ENCODE peak calls at places on chromosomes 4 and X, in five cellular contexts. K is psoas muscle; N is upper lobe of right lung; M is activated CD8-positive, alpha-beta memory T cell treated with anti-CD3 and anti-CD28 coated beads, Interleukin-2, amount 10 ng/mL, durations not matched to agents 7 days and 5 days; G is CD4-positive, alpha-beta T cell. I is an unnamed sample.

GRCh38 chrX:129792586-129793291 is 13.0 kb downstream of the SASH3 start:
- ATAC-seq in K (no peak), N (no peak), M (no peak), G (no peak), I (no peak)

GRCh38 chr4:81084029-81084428 is 53.5 kb downstream of the BMP3 start:
- ATAC-seq in K (no peak), N (peak), M (no peak), G (no peak), I (no peak)

GRCh38 chr4:176610594-176610993 is 182.1 kb downstream of the VEGFC start:
- ATAC-seq in K (no peak), N (no peak), M (no peak), G (no peak), I (no peak)

GRCh38 chrX:68829594-68830485 is 1.0 kb downstream of the EFNB1 start:
- ATAC-seq in K (peak), N (peak), M (no peak), G (no peak), I (no peak)

GRCh38 chrX:1207496-1208025 is 4.9 kb downstream of the CRLF2 start:
- ATAC-seq in K (no peak), N (no peak), M (no peak), G (no peak), I (no peak)

GRCh38 chrX:110436497-110436896 is 77.8 kb downstream of the RTL9 start:
- ATAC-seq in K (no peak), N (no peak), M (no peak), G (no peak), I (no peak)

GRCh38 chr4:103074598-103075434 is 1.7 kb downstream of the SLC9B2 start:
- ATAC-seq in K (no peak), N (no peak), M (no peak), G (no peak), I (no peak)

GRCh38 chr4:115433501-115433900 is 320.1 kb upstream of the NDST4 start:
- ATAC-seq in K (no peak), N (peak), M (no peak), G (no peak), I (no peak)

GRCh38 chr4:158051401-158052235 is 121.2 kb downstream of the GASK1B start:
- ATAC-seq in K (no peak), N (no peak), M (no peak), G (no peak), I (no peak)

I was measured in activated T-helper 17 cell treated with anti-CD3 and anti-CD28 coated beads, Interleukin-2, amount 50 U/mL, for 72 hours.